ENCODE peak calls at places on chromosomes 16 and 17, in five cellular contexts. One of them, this sample, is unnamed.

GRCh38 chr16:26911436-26911835 is 155.3 kb upstream of the C16orf82 start:
- ATAC-seq in WTC11: no peak
- ATAC-seq in psoas muscle: no peak
- ATAC-seq in upper lobe of right lung: no peak
- ATAC-seq in left lung: no peak
- ATAC-seq in this sample: no peak

GRCh38 chr17:4162775-4163498 is 19.9 kb downstream of the CYB5D2 start:
- ATAC-seq in WTC11: no peak
- ATAC-seq in psoas muscle: no peak
- ATAC-seq in upper lobe of right lung: peak; percentile 52
- ATAC-seq in left lung: peak; percentile 32
- ATAC-seq in this sample: no peak

GRCh38 chr16:70552675-70553074 is 29.1 kb downstream of the SF3B3 start:
- ATAC-seq in WTC11: no peak
- ATAC-seq in psoas muscle: no peak
- ATAC-seq in upper lobe of right lung: no peak
- ATAC-seq in left lung: no peak
- ATAC-seq in this sample: no peak

GRCh38 chr17:39092672-39093250 is 58.7 kb downstream of the PLXDC1 start:
- ATAC-seq in WTC11: no peak
- ATAC-seq in psoas muscle: no peak
- ATAC-seq in upper lobe of right lung: no peak
- ATAC-seq in left lung: no peak
- ATAC-seq in this sample: no peak

GRCh38 chr17:81994593-81995462 is 17.4 kb downstream of the ASPSCR1 start:
- ATAC-seq in WTC11: no peak
- ATAC-seq in psoas muscle: no peak
- ATAC-seq in upper lobe of right lung: no peak
- ATAC-seq in left lung: peak; percentile 42
- ATAC-seq in this sample: no peak

GRCh38 chr17:18315498-18316360 is 636 bp downstream of the SMCR8 start:
- ATAC-seq in WTC11: no peak
- ATAC-seq in psoas muscle: no peak
- ATAC-seq in upper lobe of right lung: peak; percentile 8
- ATAC-seq in left lung: peak; percentile 3
- ATAC-seq in this sample: no peak

GRCh38 chr16:53945996-53946395 is 242.0 kb downstream of the FTO start:
- ATAC-seq in WTC11: peak; percentile 58
- ATAC-seq in psoas muscle: peak; percentile 76
- ATAC-seq in upper lobe of right lung: peak; percentile 84
- ATAC-seq in left lung: peak; percentile 84
- ATAC-seq in this sample: no peak

GRCh38 chr16:27407158-27407557 is 5.2 kb downstream of the IL21R start:
- ATAC-seq in WTC11: no peak
- ATAC-seq in psoas muscle: no peak
- ATAC-seq in upper lobe of right lung: no peak
- ATAC-seq in left lung: no peak
- ATAC-seq in this sample: no peak

GRCh38 chr17:7992924-7993323 is 9.5 kb upstream of the GUCY2D start:
- ATAC-seq in WTC11: no peak
- ATAC-seq in psoas muscle: no peak
- ATAC-seq in upper lobe of right lung: no peak
- ATAC-seq in left lung: no peak
- ATAC-seq in this sample: no peak

GRCh38 chr17:47332287-47332686 is 8.5 kb downstream of the EFCAB13 start:
- ATAC-seq in WTC11: no peak
- ATAC-seq in psoas muscle: no peak
- ATAC-seq in upper lobe of right lung: no peak
- ATAC-seq in left lung: no peak
- ATAC-seq in this sample: no peak

GRCh38 chr17:4386406-4386805 is 19.9 kb upstream of the UBE2G1 start:
- ATAC-seq in WTC11: no peak
- ATAC-seq in psoas muscle: no peak
- ATAC-seq in upper lobe of right lung: no peak
- ATAC-seq in left lung: no peak
- ATAC-seq in this sample: no peak

GRCh38 chr17:72362466-72363335 is 241.9 kb downstream of the SOX9 start:
- ATAC-seq in WTC11: no peak
- ATAC-seq in psoas muscle: no peak
- ATAC-seq in upper lobe of right lung: no peak
- ATAC-seq in left lung: peak; percentile 62
- ATAC-seq in this sample: no peak

GRCh38 chr16:23321206-23321875 is 19.2 kb downstream of the SCNN1B start:
- ATAC-seq in WTC11: no peak
- ATAC-seq in psoas muscle: no peak
- ATAC-seq in upper lobe of right lung: no peak
- ATAC-seq in left lung: no peak
- ATAC-seq in this sample: no peak

DNA sequence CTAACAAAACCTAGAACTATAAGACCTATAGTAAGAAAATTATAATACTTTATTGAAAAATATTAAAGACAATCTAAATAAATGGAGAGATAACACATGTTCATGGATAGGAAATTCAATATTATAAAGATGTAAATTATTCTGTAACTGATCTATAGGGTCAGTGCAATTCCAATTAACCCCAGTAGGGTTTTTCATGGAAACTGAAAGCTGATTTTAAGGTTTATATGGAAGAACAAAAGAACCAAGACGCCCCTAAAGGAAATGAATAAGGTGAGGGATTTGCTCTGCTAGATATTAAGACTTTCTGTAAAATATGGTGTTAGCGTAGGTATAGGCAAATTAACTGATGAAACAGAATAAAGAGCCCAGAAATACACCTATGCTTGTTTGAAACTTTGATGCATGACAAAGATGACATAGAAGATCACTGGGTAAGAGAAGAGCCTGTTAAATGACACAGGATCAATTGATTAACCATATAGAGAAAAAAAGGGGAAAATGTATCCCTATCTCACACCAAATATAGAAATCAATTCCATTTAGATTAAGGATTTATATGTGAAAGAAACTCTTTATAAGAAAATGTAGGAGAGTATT is 3.0 kb downstream of the ICAM2 start:
- ATAC-seq in WTC11: no peak
- ATAC-seq in psoas muscle: no peak
- ATAC-seq in upper lobe of right lung: no peak
- ATAC-seq in left lung: no peak
- ATAC-seq in this sample: no peak
- TF ChIP-seq CTCF in WTC11: peak; percentile 15
- TF ChIP-seq CTCF in psoas muscle: peak; percentile 17
- TF ChIP-seq CTCF in upper lobe of right lung: peak; percentile 34
- TF ChIP-seq CTCF in left lung: no peak
- TF ChIP-seq CTCF in this sample: peak; percentile 8

GRCh38 chr17:70892527-70892926 is 723.2 kb downstream of the KCNJ2 start:
- ATAC-seq in WTC11: no peak
- ATAC-seq in psoas muscle: no peak
- ATAC-seq in upper lobe of right lung: no peak
- ATAC-seq in left lung: no peak
- ATAC-seq in this sample: no peak

GRCh38 chr17:70901870-70902269 is 732.5 kb downstream of the KCNJ2 start:
- ATAC-seq in WTC11: no peak
- ATAC-seq in psoas muscle: no peak
- ATAC-seq in upper lobe of right lung: no peak
- ATAC-seq in left lung: no peak
- ATAC-seq in this sample: no peak

GRCh38 chr17:70891301-70891700 is 722.0 kb downstream of the KCNJ2 start:
- ATAC-seq in WTC11: no peak
- ATAC-seq in psoas muscle: no peak
- ATAC-seq in upper lobe of right lung: no peak
- ATAC-seq in left lung: no peak
- ATAC-seq in this sample: no peak

GRCh38 chr17:70896843-70897242 is 727.5 kb downstream of the KCNJ2 start:
- ATAC-seq in WTC11: no peak
- ATAC-seq in psoas muscle: no peak
- ATAC-seq in upper lobe of right lung: no peak
- ATAC-seq in left lung: no peak
- ATAC-seq in this sample: no peak
- TF ChIP-seq CTCF in WTC11: no peak
- TF ChIP-seq CTCF in psoas muscle: no peak
- TF ChIP-seq CTCF in upper lobe of right lung: no peak
- TF ChIP-seq CTCF in left lung: no peak
- TF ChIP-seq CTCF in this sample: no peak

GRCh38 chr17:40323731-40324650 is 15.0 kb downstream of the RARA start:
- ATAC-seq in WTC11: no peak
- ATAC-seq in psoas muscle: no peak
- ATAC-seq in upper lobe of right lung: peak; percentile 7
- ATAC-seq in left lung: peak; percentile 6
- ATAC-seq in this sample: peak; percentile 40
- TF ChIP-seq CTCF in WTC11: no peak
- TF ChIP-seq CTCF in psoas muscle: no peak
- TF ChIP-seq CTCF in upper lobe of right lung: no peak
- TF ChIP-seq CTCF in left lung: no peak
- TF ChIP-seq CTCF in this sample: no peak

DNA sequence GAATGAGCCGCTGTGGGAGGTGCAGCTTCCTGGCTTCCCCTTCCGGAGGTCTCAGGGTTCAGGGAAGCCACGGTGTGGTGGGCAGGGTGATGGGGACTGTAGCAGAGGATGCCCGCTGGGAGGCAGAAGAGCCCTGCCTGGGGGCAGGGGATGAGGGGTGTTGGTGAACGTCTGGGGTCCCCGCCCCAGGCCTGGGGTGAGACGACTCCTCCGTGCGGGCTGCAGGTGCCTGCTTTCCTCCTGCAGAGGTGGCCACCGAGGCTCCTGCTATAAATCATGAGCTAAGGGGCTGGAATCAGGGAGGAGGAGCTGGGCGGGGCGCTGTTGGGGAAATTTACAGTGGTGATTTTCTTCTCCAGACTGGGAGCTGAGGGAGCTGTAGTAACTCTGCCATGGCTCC is 167.0 kb downstream of the MRM1 start:
- ATAC-seq in WTC11: peak; percentile 77
- ATAC-seq in psoas muscle: no peak
- ATAC-seq in upper lobe of right lung: no peak
- ATAC-seq in left lung: no peak
- ATAC-seq in this sample: no peak
- TF ChIP-seq CTCF in WTC11: no peak
- TF ChIP-seq CTCF in psoas muscle: no peak
- TF ChIP-seq CTCF in upper lobe of right lung: no peak
- TF ChIP-seq CTCF in left lung: no peak
- TF ChIP-seq CTCF in this sample: no peak

GRCh38 chr16:15948532-15949209 is 745 bp upstream of the ABCC1 start:
- ATAC-seq in WTC11: no peak
- ATAC-seq in psoas muscle: peak; percentile 9
- ATAC-seq in upper lobe of right lung: no peak
- ATAC-seq in left lung: peak; percentile 6
- ATAC-seq in this sample: no peak

GRCh38 chr16:15950869-15951268 is 1.5 kb downstream of the ABCC1 start:
- ATAC-seq in WTC11: no peak
- ATAC-seq in psoas muscle: no peak
- ATAC-seq in upper lobe of right lung: no peak
- ATAC-seq in left lung: no peak
- ATAC-seq in this sample: no peak

GRCh38 chr16:15947983-15948509 is 1.4 kb upstream of the ABCC1 start:
- ATAC-seq in WTC11: no peak
- ATAC-seq in psoas muscle: no peak
- ATAC-seq in upper lobe of right lung: no peak
- ATAC-seq in left lung: no peak
- ATAC-seq in this sample: no peak

GRCh38 chr16:15950167-15950854 is 895 bp downstream of the ABCC1 start:
- ATAC-seq in WTC11: no peak
- ATAC-seq in psoas muscle: peak; percentile 69
- ATAC-seq in upper lobe of right lung: peak; percentile 28
- ATAC-seq in left lung: peak; percentile 31
- ATAC-seq in this sample: no peak

DNA sequence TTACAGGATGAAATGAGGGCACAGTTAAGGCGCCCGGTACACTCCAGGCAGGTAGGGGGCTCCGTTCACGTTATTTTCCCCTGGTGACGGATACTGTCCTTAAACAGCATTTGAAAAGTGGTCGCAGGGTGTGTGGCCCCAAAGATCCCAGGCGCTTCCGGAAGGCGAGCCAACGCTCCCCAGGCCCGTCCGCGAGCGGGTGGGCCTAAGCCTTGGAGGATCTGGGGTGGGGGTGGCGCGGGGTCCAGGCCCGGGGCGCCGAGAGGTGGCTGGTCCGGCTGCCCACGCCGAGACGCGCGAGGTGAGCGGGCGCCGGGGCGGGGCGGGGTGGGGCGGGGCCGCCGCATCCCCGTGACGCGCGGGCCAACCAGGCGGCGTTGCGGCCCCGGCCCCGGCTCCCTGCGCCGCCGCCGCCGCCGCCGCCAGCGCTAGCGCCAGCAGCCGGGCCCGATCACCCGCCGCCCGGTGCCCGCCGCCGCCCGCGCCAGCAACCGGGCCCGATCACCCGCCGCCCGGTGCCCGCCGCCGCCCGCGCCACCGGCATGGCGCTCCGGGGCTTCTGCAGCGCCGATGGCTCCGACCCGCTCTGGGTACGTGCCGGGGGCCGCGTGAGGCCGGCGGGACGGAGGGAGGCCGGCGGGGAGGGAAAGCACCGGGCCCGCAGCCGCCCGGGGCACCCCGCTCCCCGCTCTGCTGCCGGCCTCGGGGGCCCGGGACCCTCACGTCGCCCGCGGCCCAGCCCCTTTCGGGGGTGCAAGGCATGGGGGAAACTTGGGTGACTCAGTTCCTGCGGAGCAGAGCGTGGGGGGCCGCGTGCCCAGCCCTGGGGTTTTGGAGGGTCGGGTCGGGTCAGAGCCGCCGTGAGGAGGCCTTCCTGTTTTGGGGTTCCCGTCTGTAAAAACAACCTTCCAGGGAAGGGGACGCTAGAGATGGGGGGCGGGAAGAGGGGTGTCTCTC is at the start of gene ABCC1:
- ATAC-seq in WTC11: peak; percentile 75
- ATAC-seq in psoas muscle: peak; percentile 81
- ATAC-seq in upper lobe of right lung: peak; percentile 86
- ATAC-seq in left lung: peak; percentile 85
- ATAC-seq in this sample: peak; percentile 84
- TF ChIP-seq CTCF in WTC11: no peak
- TF ChIP-seq CTCF in psoas muscle: no peak
- TF ChIP-seq CTCF in upper lobe of right lung: no peak
- TF ChIP-seq CTCF in left lung: no peak
- TF ChIP-seq CTCF in this sample: peak; percentile 27

GRCh38 chr17:80474231-80474932 is 2.0 kb downstream of the NPTX1 start:
- ATAC-seq in WTC11: no peak
- ATAC-seq in psoas muscle: no peak
- ATAC-seq in upper lobe of right lung: no peak
- ATAC-seq in left lung: peak; percentile 20
- ATAC-seq in this sample: no peak
- TF ChIP-seq CTCF in WTC11: no peak
- TF ChIP-seq CTCF in psoas muscle: no peak
- TF ChIP-seq CTCF in upper lobe of right lung: no peak
- TF ChIP-seq CTCF in left lung: no peak
- TF ChIP-seq CTCF in this sample: no peak

DNA sequence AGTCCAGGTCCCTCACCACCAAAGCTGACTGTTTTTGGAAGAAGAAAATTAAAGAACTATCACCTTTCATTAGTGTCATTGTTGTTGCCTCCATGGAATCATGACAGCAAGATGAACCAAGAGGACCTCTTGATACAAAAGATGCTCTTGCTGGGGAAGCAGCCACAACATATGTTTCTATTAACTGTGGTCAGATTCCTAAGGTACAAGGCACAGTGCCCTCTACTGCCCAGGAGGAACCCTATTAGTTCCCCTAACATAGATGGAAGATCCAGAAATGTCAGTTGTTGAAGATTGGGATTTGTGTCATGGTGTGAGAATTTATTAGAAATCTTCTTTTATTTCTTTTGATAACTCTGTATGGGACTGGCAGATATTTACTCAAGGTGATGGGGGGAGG is 188.2 kb upstream of the ANKFN1 start:
- ATAC-seq in WTC11: peak; percentile 41
- ATAC-seq in psoas muscle: no peak
- ATAC-seq in upper lobe of right lung: no peak
- ATAC-seq in left lung: no peak
- ATAC-seq in this sample: no peak
- TF ChIP-seq CTCF in WTC11: no peak
- TF ChIP-seq CTCF in psoas muscle: no peak
- TF ChIP-seq CTCF in upper lobe of right lung: no peak
- TF ChIP-seq CTCF in left lung: no peak
- TF ChIP-seq CTCF in this sample: no peak

This sample was measured in gastroesophageal sphincter.